ENCODE peak calls at places on chromosomes 11 and 22, in eight cellular contexts. F, W, D, C, E, I, U and L are unnamed samples.

GRCh38 chr11:33773399-33774355 is 643 bp downstream of the FBXO3 start:
- DNase-seq in F (no peak), W (no peak), D (peak; percentile 19), C (no peak), E (no peak), I (no peak), U (no peak), L (no peak)

GRCh38 chr11:34609850-34610249 is 11.0 kb upstream of the EHF start:
- DNase-seq in F (no peak), W (peak; percentile 52), D (no peak), C (no peak), E (no peak), I (no peak), U (no peak), L (no peak)

GRCh38 chr11:71309181-71309580 is 56.8 kb upstream of the SHANK2 start:
- DNase-seq in F (no peak), W (no peak), D (no peak), C (peak; percentile 10), E (peak; percentile 75), I (no peak), U (no peak), L (no peak)

GRCh38 chr22:26321469-26321913 is 107.6 kb upstream of the ASPHD2 start:
- DNase-seq in F (peak; percentile 80), W (peak; percentile 9), D (peak; percentile 31), C (no peak), E (no peak), I (no peak), U (no peak), L (peak; percentile 64)

GRCh38 chr22:26674211-26675190 is 17.1 kb downstream of the MIAT start:
- DNase-seq in F (no peak), W (no peak), D (no peak), C (no peak), E (no peak), I (no peak), U (peak; percentile 37), L (no peak)

GRCh38 chr11:61486779-61487178 is 21.8 kb upstream of the LRRC10B start:
- DNase-seq in F (no peak), W (no peak), D (no peak), C (no peak), E (no peak), I (no peak), U (no peak), L (no peak)

GRCh38 chr11:35030716-35031213 is 108.2 kb upstream of the CD44 start:
- DNase-seq in F (peak; percentile 76), W (peak; percentile 91), D (peak; percentile 20), C (peak; percentile 90), E (no peak), I (peak; percentile 87), U (no peak), L (peak; percentile 90)

GRCh38 chr11:46105902-46106301 is 15.4 kb downstream of the PHF21A start:
- DNase-seq in F (no peak), W (no peak), D (no peak), C (no peak), E (no peak), I (no peak), U (no peak), L (no peak)

GRCh38 chr11:87491381-87491780 is 453.6 kb downstream of the TMEM135 start:
- DNase-seq in F (no peak), W (no peak), D (no peak), C (no peak), E (no peak), I (no peak), U (no peak), L (no peak)

GRCh38 chr11:56750190-56750589 is 1.7 kb upstream of the OR9G4 start:
- DNase-seq in F (no peak), W (peak; percentile 4), D (no peak), C (no peak), E (no peak), I (no peak), U (no peak), L (no peak)

GRCh38 chr11:61700221-61700620 is 20.0 kb downstream of the DAGLA start:
- DNase-seq in F (no peak), W (peak; percentile 88), D (peak; percentile 82), C (no peak), E (no peak), I (peak; percentile 38), U (no peak), L (peak; percentile 40)

GRCh38 chr22:48404801-48405447 is 1422.7 kb downstream of the BRD1 start:
- DNase-seq in F (no peak), W (no peak), D (no peak), C (no peak), E (peak; percentile 84), I (no peak), U (no peak), L (no peak)

GRCh38 chr11:81165164-81165563 is 1568.5 kb downstream of the FAM181B start:
- DNase-seq in F (no peak), W (no peak), D (no peak), C (no peak), E (no peak), I (no peak), U (no peak), L (no peak)

GRCh38 chr11:29211205-29211604 is 805.6 kb downstream of the KCNA4 start:
- DNase-seq in F (no peak), W (no peak), D (no peak), C (no peak), E (no peak), I (no peak), U (no peak), L (no peak)

GRCh38 chr11:45089845-45090499 is 56.5 kb upstream of the PRDM11 start:
- DNase-seq in F (no peak), W (peak; percentile 60), D (no peak), C (peak; percentile 60), E (no peak), I (no peak), U (no peak), L (no peak)

GRCh38 chr11:128029219-128029722 is 558.1 kb downstream of the ETS1 start:
- DNase-seq in F (no peak), W (no peak), D (peak; percentile 15), C (no peak), E (no peak), I (no peak), U (no peak), L (no peak)

GRCh38 chr22:45425101-45425500 is 11.6 kb downstream of the RIBC2 start:
- DNase-seq in F (no peak), W (no peak), D (no peak), C (peak; percentile 48), E (no peak), I (no peak), U (no peak), L (no peak)

GRCh38 chr11:62372871-62373270 is 35.6 kb downstream of the ASRGL1 start:
- DNase-seq in F (no peak), W (no peak), D (no peak), C (no peak), E (no peak), I (no peak), U (no peak), L (no peak)

DNA sequence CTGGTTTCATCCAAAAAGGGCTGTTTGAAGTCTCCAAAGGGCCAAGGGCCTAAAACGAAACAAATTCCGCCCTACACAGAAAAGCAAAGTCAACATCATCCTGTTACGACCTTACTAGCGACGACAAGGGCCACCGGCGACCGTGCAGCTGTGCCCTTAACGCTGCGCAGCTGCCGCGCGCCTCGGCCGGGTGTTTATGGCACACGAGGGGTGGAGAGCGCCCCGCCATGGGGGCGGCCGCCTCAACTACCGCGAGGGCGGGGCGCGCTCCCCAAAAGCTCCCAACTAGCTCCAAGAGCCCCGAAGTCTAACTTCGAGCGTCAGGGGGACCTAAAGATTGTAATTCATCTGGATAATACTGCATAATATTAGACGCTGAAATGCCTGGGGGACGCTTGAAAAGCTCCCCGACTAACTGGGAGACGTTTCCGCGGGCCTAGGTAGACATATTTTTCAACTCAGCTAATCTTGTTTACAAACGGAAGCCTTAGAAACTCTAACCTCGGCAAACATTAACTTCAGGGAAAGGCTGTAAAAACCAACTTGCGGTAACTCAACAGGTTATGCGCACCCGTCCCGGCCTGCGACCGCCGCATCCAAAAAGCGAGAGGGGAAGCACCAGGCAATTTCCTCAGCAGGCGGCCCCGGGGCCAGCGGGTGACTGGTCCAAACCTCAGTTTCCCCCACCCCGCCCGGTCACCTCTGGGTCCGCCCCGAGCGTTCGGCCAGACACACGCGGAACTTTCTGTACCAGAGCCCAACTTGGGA is 688 bp downstream of the TMEM123 start:
- DNase-seq in F (peak; percentile 79), W (peak; percentile 57), D (peak; percentile 75), C (peak; percentile 80), E (no peak), I (no peak), U (no peak), L (peak; percentile 17)
- TF ChIP-seq POLR2A in F (no peak), W (no peak), D (peak; percentile 63), C (no peak), E (no peak), I (no peak), U (peak; percentile 84), L (no peak)

GRCh38 chr11:1194231-1194976 is 28.5 kb upstream of the MUC5B start:
- DNase-seq in F (no peak), W (no peak), D (peak; percentile 3), C (peak; percentile 64), E (no peak), I (no peak), U (no peak), L (no peak)
- H3K9me3 ChIP-seq in F (no peaks in the 10 kb centered on the region), W (peaks cover 3% of the 10 kb centered on the region), D (no peaks in the 10 kb centered on the region), C (no peaks in the 10 kb centered on the region), E (no peaks in the 10 kb centered on the region), I (no peaks in the 10 kb centered on the region), U (no peaks in the 10 kb centered on the region), L (no peaks in the 10 kb centered on the region)

DNA sequence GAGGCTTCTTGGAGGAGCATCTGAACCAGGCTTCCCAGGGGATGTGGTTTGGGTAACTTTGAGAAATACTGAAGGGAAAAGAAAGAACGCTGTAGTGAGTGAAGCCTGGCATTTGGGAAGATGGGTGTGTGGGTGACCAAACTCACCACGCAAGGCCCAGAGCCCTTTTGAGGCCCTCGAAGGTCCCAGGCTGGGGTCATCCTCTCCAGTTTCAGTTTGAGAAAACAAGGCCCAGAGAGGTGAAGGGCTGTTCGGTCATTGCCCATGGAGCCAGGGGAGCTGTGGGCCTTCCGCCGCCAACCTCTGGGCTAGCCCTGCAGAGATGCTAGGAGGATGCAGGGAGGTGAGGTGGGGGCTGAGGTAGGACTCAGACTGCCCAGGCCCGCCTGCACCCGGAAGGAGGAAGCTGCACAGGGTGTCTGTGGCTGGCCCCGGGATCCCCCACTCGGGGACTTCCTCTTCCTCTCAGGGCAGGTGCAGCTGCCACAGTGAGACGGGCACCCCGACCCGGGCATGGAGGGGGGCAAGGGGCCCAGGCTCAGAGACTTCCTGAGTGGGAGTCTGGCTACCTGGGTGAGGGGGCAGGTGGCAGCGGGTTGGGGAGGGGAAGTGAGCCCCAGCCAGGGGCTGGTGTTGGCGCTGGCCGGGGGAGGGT is at the start of gene CCDC88B:
- DNase-seq in F (peak; percentile 74), W (no peak), D (peak; percentile 31), C (no peak), E (no peak), I (no peak), U (no peak), L (no peak)
- TF ChIP-seq POLR2A in F (no peak), W (no peak), D (no peak), C (no peak), E (no peak), I (no peak), U (peak; percentile 78), L (no peak)

GRCh38 chr11:5096011-5096410 is 26.6 kb downstream of the OR52E1 start:
- DNase-seq in F (no peak), W (no peak), D (no peak), C (no peak), E (no peak), I (no peak), U (no peak), L (no peak)

GRCh38 chr11:5090668-5091067 is 21.3 kb downstream of the OR52E1 start:
- DNase-seq in F (no peak), W (no peak), D (no peak), C (no peak), E (no peak), I (no peak), U (no peak), L (no peak)

GRCh38 chr11:5092821-5093585 is 23.6 kb downstream of the OR52E1 start:
- DNase-seq in F (no peak), W (no peak), D (no peak), C (no peak), E (no peak), I (no peak), U (no peak), L (no peak)
- H3K9me3 ChIP-seq in F (no peaks in the 10 kb centered on the region), W (no peaks in the 10 kb centered on the region), D (no peaks in the 10 kb centered on the region), C (no peaks in the 10 kb centered on the region), E (no peaks in the 10 kb centered on the region), I (no peaks in the 10 kb centered on the region), U (no peaks in the 10 kb centered on the region), L (no peaks in the 10 kb centered on the region)